ENCODE peak calls at places on chromosomes 11 and 22, in seven cellular contexts. One of them, this sample, is unnamed.

GRCh38 chr22:37244114-37244921 is at the start of gene RAC2:
- DNase-seq in aorta: peak
- DNase-seq in A549: no peak
- DNase-seq in stimulated activated CD8-positive, alpha-beta memory T cell treated with anti-CD3 and anti-CD28 coated beads, Interleukin-7, amount 100 ng/mL, for 48 hours: peak
- DNase-seq in substantia nigra: no peak
- DNase-seq in memory B cell: peak
- DNase-seq in anterior cingulate cortex: no peak
- DNase-seq in this sample: peak

GRCh38 chr11:38543311-38543710 is 1945.3 kb upstream of the RAG2 start:
- DNase-seq in aorta: no peak
- DNase-seq in A549: no peak
- DNase-seq in stimulated activated CD8-positive, alpha-beta memory T cell treated with anti-CD3 and anti-CD28 coated beads, Interleukin-7, amount 100 ng/mL, for 48 hours: no peak
- DNase-seq in substantia nigra: no peak
- DNase-seq in memory B cell: no peak
- DNase-seq in anterior cingulate cortex: no peak
- DNase-seq in this sample: no peak

GRCh38 chr11:102924851-102925380 is 30.6 kb downstream of the MMP13 start:
- DNase-seq in aorta: no peak
- DNase-seq in A549: no peak
- DNase-seq in stimulated activated CD8-positive, alpha-beta memory T cell treated with anti-CD3 and anti-CD28 coated beads, Interleukin-7, amount 100 ng/mL, for 48 hours: no peak
- DNase-seq in substantia nigra: no peak
- DNase-seq in memory B cell: no peak
- DNase-seq in anterior cingulate cortex: no peak
- DNase-seq in this sample: no peak

GRCh38 chr11:133784359-133784758 is 61.0 kb downstream of the SPATA19 start:
- DNase-seq in aorta: no peak
- DNase-seq in A549: no peak
- DNase-seq in stimulated activated CD8-positive, alpha-beta memory T cell treated with anti-CD3 and anti-CD28 coated beads, Interleukin-7, amount 100 ng/mL, for 48 hours: no peak
- DNase-seq in substantia nigra: no peak
- DNase-seq in memory B cell: no peak
- DNase-seq in anterior cingulate cortex: no peak
- DNase-seq in this sample: no peak

GRCh38 chr11:113778111-113778910 is 1.3 kb upstream of the CLDN25 start:
- DNase-seq in aorta: no peak
- DNase-seq in A549: no peak
- DNase-seq in stimulated activated CD8-positive, alpha-beta memory T cell treated with anti-CD3 and anti-CD28 coated beads, Interleukin-7, amount 100 ng/mL, for 48 hours: no peak
- DNase-seq in substantia nigra: peak
- DNase-seq in memory B cell: no peak
- DNase-seq in anterior cingulate cortex: no peak
- DNase-seq in this sample: peak

GRCh38 chr22:38398609-38399401 is 56.2 kb downstream of the KCNJ4 start:
- DNase-seq in aorta: peak
- DNase-seq in A549: peak
- DNase-seq in stimulated activated CD8-positive, alpha-beta memory T cell treated with anti-CD3 and anti-CD28 coated beads, Interleukin-7, amount 100 ng/mL, for 48 hours: peak
- DNase-seq in substantia nigra: peak
- DNase-seq in memory B cell: peak
- DNase-seq in anterior cingulate cortex: peak
- DNase-seq in this sample: peak

GRCh38 chr11:94638902-94639373 is 71.8 kb downstream of the PIWIL4 start:
- DNase-seq in aorta: no peak
- DNase-seq in A549: no peak
- DNase-seq in stimulated activated CD8-positive, alpha-beta memory T cell treated with anti-CD3 and anti-CD28 coated beads, Interleukin-7, amount 100 ng/mL, for 48 hours: no peak
- DNase-seq in substantia nigra: no peak
- DNase-seq in memory B cell: no peak
- DNase-seq in anterior cingulate cortex: no peak
- DNase-seq in this sample: no peak

GRCh38 chr11:31106963-31107576 is 262.5 kb downstream of the DCDC1 start:
- DNase-seq in aorta: no peak
- DNase-seq in A549: peak
- DNase-seq in stimulated activated CD8-positive, alpha-beta memory T cell treated with anti-CD3 and anti-CD28 coated beads, Interleukin-7, amount 100 ng/mL, for 48 hours: peak
- DNase-seq in substantia nigra: peak
- DNase-seq in memory B cell: peak
- DNase-seq in anterior cingulate cortex: peak
- DNase-seq in this sample: no peak

GRCh38 chr11:33375688-33376311 is 118.6 kb downstream of the HIPK3 start:
- DNase-seq in aorta: no peak
- DNase-seq in A549: no peak
- DNase-seq in stimulated activated CD8-positive, alpha-beta memory T cell treated with anti-CD3 and anti-CD28 coated beads, Interleukin-7, amount 100 ng/mL, for 48 hours: no peak
- DNase-seq in substantia nigra: no peak
- DNase-seq in memory B cell: no peak
- DNase-seq in anterior cingulate cortex: no peak
- DNase-seq in this sample: no peak

GRCh38 chr11:43797866-43798265 is 82.8 kb upstream of the ALKBH3 start:
- DNase-seq in aorta: no peak
- DNase-seq in A549: no peak
- DNase-seq in stimulated activated CD8-positive, alpha-beta memory T cell treated with anti-CD3 and anti-CD28 coated beads, Interleukin-7, amount 100 ng/mL, for 48 hours: no peak
- DNase-seq in substantia nigra: no peak
- DNase-seq in memory B cell: no peak
- DNase-seq in anterior cingulate cortex: no peak
- DNase-seq in this sample: no peak

GRCh38 chr11:1055990-1056771 is 18.5 kb upstream of the MUC2 start:
- DNase-seq in aorta: peak
- DNase-seq in A549: no peak
- DNase-seq in stimulated activated CD8-positive, alpha-beta memory T cell treated with anti-CD3 and anti-CD28 coated beads, Interleukin-7, amount 100 ng/mL, for 48 hours: no peak
- DNase-seq in substantia nigra: no peak
- DNase-seq in memory B cell: no peak
- DNase-seq in anterior cingulate cortex: no peak
- DNase-seq in this sample: peak

GRCh38 chr11:2975594-2975993 is 16.5 kb downstream of the NAP1L4 start:
- DNase-seq in aorta: no peak
- DNase-seq in A549: peak
- DNase-seq in stimulated activated CD8-positive, alpha-beta memory T cell treated with anti-CD3 and anti-CD28 coated beads, Interleukin-7, amount 100 ng/mL, for 48 hours: no peak
- DNase-seq in substantia nigra: peak
- DNase-seq in memory B cell: peak
- DNase-seq in anterior cingulate cortex: no peak
- DNase-seq in this sample: no peak

GRCh38 chr11:119691020-119691666 is 37.9 kb downstream of the NECTIN1 start:
- DNase-seq in aorta: no peak
- DNase-seq in A549: no peak
- DNase-seq in stimulated activated CD8-positive, alpha-beta memory T cell treated with anti-CD3 and anti-CD28 coated beads, Interleukin-7, amount 100 ng/mL, for 48 hours: peak
- DNase-seq in substantia nigra: no peak
- DNase-seq in memory B cell: no peak
- DNase-seq in anterior cingulate cortex: no peak
- DNase-seq in this sample: no peak

GRCh38 chr22:24502540-24502939 is 7.4 kb downstream of the UPB1 start:
- DNase-seq in aorta: no peak
- DNase-seq in A549: no peak
- DNase-seq in stimulated activated CD8-positive, alpha-beta memory T cell treated with anti-CD3 and anti-CD28 coated beads, Interleukin-7, amount 100 ng/mL, for 48 hours: no peak
- DNase-seq in substantia nigra: no peak
- DNase-seq in memory B cell: no peak
- DNase-seq in anterior cingulate cortex: no peak
- DNase-seq in this sample: no peak

GRCh38 chr11:96000064-96000463 is 76.2 kb upstream of the MTMR2 start:
- DNase-seq in aorta: no peak
- DNase-seq in A549: no peak
- DNase-seq in stimulated activated CD8-positive, alpha-beta memory T cell treated with anti-CD3 and anti-CD28 coated beads, Interleukin-7, amount 100 ng/mL, for 48 hours: no peak
- DNase-seq in substantia nigra: no peak
- DNase-seq in memory B cell: no peak
- DNase-seq in anterior cingulate cortex: no peak
- DNase-seq in this sample: no peak

This sample was measured in tibial artery.